ENCODE peak calls at places on chromosomes 6 and 20, in eight cellular contexts. C is heart right ventricle, L is GM12878, B is keratinocyte, Z is sigmoid colon, G is A549, K is AG04450, I is pancreas. M is an unnamed sample.

GRCh38 chr20:34998331-34998950 is 42.8 kb downstream of the MYH7B start:
- DNase-seq in L (no peak), Z (no peak), I (no peak), K (no peak), C (no peak), B (no peak), G (no peak), M (no peak)

GRCh38 chr20:63903796-63904570 is 9.1 kb downstream of the DNAJC5 start:
- DNase-seq in I (no peak), B (no peak), C (no peak), L (no peak), G (no peak), K (no peak), Z (no peak), M (no peak)

GRCh38 chr6:132962936-132963579 is 148.7 kb downstream of the RPS12 start:
- DNase-seq in C (peak), K (no peak), L (no peak), Z (no peak), B (peak), G (peak), I (peak), M (no peak)

GRCh38 chr6:163415620-163416379 is 1.3 kb downstream of the QKI start:
- DNase-seq in C (peak), K (no peak), B (no peak), G (peak), L (peak), Z (peak), I (peak), M (peak)

GRCh38 chr6:43951063-43951755 is 176.0 kb downstream of the MRPL14 start:
- DNase-seq in I (peak), G (peak), C (peak), L (no peak), K (no peak), Z (peak), B (no peak), M (no peak)

GRCh38 chr6:170438402-170438753 is 114.7 kb downstream of the PSMB1 start:
- DNase-seq in B (peak), C (peak), L (no peak), K (peak), G (peak), I (peak), Z (peak), M (peak)

GRCh38 chr6:122180132-122180531 is 219.3 kb upstream of the HSF2 start:
- DNase-seq in B (no peak), K (no peak), I (no peak), L (no peak), G (no peak), C (no peak), Z (no peak), M (no peak)

GRCh38 chr6:138824482-138825134 is 28.7 kb downstream of the ECT2L start:
- DNase-seq in L (no peak), Z (no peak), B (peak), G (no peak), I (no peak), C (no peak), K (no peak), M (no peak)

GRCh38 chr6:162032620-162033019 is 694.9 kb downstream of the PRKN start:
- DNase-seq in Z (no peak), B (no peak), G (no peak), I (no peak), C (no peak), L (no peak), K (no peak), M (no peak)

GRCh38 chr20:34874094-34874654 is 1.5 kb upstream of the GGT7 start:
- DNase-seq in G (peak), B (peak), K (peak), C (peak), L (peak), I (peak), Z (peak), M (peak)

GRCh38 chr20:41178904-41179432 is 41.6 kb downstream of the PLCG1 start:
- DNase-seq in I (peak), B (no peak), L (no peak), G (no peak), Z (no peak), K (no peak), C (peak), M (no peak)

GRCh38 chr6:124999105-124999764 is 37.0 kb downstream of the RNF217 start:
- DNase-seq in L (no peak), I (peak), B (no peak), C (no peak), G (no peak), K (no peak), Z (no peak), M (no peak)

GRCh38 chr6:14025160-14025559 is 92.4 kb upstream of the CD83 start:
- DNase-seq in Z (no peak), G (no peak), B (no peak), K (no peak), C (no peak), I (no peak), L (no peak), M (no peak)

GRCh38 chr20:63378626-63379025 is 17.5 kb upstream of the CHRNA4 start:
- DNase-seq in B (no peak), I (no peak), G (no peak), Z (no peak), C (no peak), K (no peak), L (no peak), M (no peak)

GRCh38 chr6:16737389-16737788 is 23.9 kb downstream of the ATXN1 start:
- DNase-seq in K (no peak), G (no peak), I (no peak), C (no peak), Z (no peak), L (no peak), B (no peak), M (no peak)

GRCh38 chr20:63765082-63765873 is 25.7 kb downstream of the SLC2A4RG start:
- DNase-seq in C (no peak), Z (no peak), L (no peak), B (no peak), G (no peak), K (no peak), I (no peak), M (no peak)

GRCh38 chr6:31586596-31586995 is 519 bp downstream of the LST1 start:
- DNase-seq in L (no peak), B (no peak), C (no peak), I (no peak), K (no peak), G (no peak), Z (no peak), M (no peak)

GRCh38 chr20:42688576-42688975 is 501.1 kb downstream of the PTPRT start:
- DNase-seq in Z (no peak), K (no peak), C (no peak), I (peak), L (no peak), G (no peak), B (no peak), M (no peak)

GRCh38 chr6:20879526-20879925 is 345.3 kb downstream of the CDKAL1 start:
- DNase-seq in K (no peak), Z (no peak), L (no peak), B (no peak), C (no peak), I (no peak), G (no peak), M (no peak)

GRCh38 chr6:20879121-20879520 is 344.9 kb downstream of the CDKAL1 start:
- DNase-seq in Z (no peak), C (no peak), B (no peak), G (no peak), I (no peak), L (no peak), K (no peak), M (no peak)

GRCh38 chr6:20875369-20875963 is 341.2 kb downstream of the CDKAL1 start:
- DNase-seq in K (peak), Z (no peak), I (no peak), L (no peak), B (no peak), C (no peak), G (peak), M (no peak)

GRCh38 chr6:20876016-20876415 is 341.8 kb downstream of the CDKAL1 start:
- DNase-seq in Z (no peak), B (no peak), G (peak), C (no peak), K (peak), L (no peak), I (no peak), M (no peak)

GRCh38 chr6:20877008-20877937 is 343.0 kb downstream of the CDKAL1 start:
- DNase-seq in I (peak), C (no peak), K (peak), G (peak), B (peak), Z (peak), L (peak), M (no peak)
- H3K27ac ChIP-seq in I (peak), C (no peak), K (peak), G (peak), B (peak), Z (no peak), L (peak), M (no peak)

DNA sequence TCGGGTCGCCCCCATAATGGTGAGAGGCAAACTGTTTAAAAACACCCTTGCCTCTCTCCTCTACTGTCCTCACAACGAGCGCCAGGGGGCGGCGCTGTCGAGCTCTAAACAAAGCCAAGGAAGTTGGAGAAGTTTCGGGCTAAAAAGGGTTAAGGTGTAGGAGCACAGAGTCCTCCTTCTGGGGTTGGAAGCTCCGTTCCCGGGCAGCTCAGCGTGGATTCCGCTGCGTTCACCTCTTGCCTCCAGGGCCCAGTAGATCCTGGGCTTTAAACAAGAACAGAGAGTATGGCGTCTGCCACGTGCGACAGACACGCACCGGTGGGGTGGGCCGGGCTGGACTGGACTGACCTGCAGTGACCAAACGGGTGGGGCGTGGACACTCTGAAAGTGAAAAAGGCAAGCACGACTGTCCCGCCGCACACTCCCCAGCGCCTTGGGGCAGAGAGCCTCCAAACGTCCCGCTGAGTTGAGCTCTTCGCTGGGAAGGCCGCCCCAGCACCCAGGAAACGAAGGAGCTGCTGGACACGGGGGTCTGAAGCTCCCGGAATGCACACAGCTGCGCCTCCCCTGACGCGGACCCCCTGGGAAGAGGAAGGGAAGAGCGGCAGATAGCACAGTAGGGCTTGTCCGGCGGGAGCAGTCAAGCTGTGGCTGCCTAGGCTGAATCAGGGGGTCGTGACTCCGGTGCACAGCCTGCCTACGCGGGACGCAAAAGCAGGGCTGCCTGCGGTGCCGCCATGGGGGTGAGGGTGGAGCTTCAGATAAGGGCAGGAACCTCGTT is 1.6 kb upstream of the THBD start:
- DNase-seq in Z (peak), G (peak), I (peak), C (peak), B (peak), K (peak), L (no peak), M (no peak)
- H3K27ac ChIP-seq in Z (peak), G (peak), I (no peak), C (peak), B (peak), K (no peak), L (no peak), M (no peak)

GRCh38 chr6:166554316-166554715 is 32.2 kb downstream of the RAMACL start:
- DNase-seq in K (no peak), I (no peak), Z (no peak), L (no peak), C (peak), G (no peak), B (no peak), M (no peak)

GRCh38 chr6:166555066-166555465 is 31.4 kb downstream of the RAMACL start:
- DNase-seq in L (no peak), B (no peak), K (no peak), G (no peak), C (no peak), Z (no peak), I (no peak), M (no peak)

GRCh38 chr6:166551797-166552495 is 34.5 kb downstream of the RAMACL start:
- DNase-seq in C (no peak), Z (no peak), I (no peak), G (no peak), K (no peak), L (no peak), B (no peak), M (no peak)

GRCh38 chr6:166552600-166552999 is 33.9 kb downstream of the RAMACL start:
- DNase-seq in G (no peak), Z (no peak), C (no peak), L (no peak), I (no peak), B (no peak), K (no peak), M (no peak)

GRCh38 chr6:166553563-166554271 is 32.8 kb downstream of the RAMACL start:
- DNase-seq in Z (peak), K (peak), C (peak), L (no peak), G (no peak), I (no peak), B (peak), M (no peak)
- H3K27ac ChIP-seq in Z (peak), K (peak), C (peak), L (no peak), G (no peak), I (no peak), B (peak), M (peak)

DNA sequence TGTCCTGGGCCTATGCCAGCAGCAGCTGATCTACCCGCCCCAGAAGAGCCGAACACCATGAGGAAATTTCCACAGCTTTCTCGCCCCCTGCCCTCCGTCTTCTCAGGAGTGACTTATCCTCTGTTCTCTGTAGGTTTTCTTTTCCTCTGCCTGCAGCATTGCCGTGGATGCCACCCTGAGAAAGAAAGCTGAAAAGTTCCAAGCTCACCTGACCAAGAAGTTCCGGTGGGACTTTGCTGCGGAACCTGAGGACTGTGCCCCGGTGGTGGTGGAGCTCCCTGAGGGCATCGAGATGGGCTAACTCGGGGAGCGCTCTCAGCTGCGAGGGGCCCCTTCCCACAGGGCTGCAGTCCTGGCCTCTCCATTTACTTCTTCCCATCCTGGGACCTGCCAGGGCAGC is 19.2 kb downstream of the AAR2 start:
- DNase-seq in L (no peak), I (no peak), K (no peak), B (no peak), C (no peak), G (no peak), Z (peak), M (no peak)
- H3K27ac ChIP-seq in L (no peak), I (no peak), K (no peak), B (no peak), C (no peak), G (no peak), Z (no peak), M (no peak)

GRCh38 chr20:46268131-46268611 is 40.1 kb downstream of the CDH22 start:
- DNase-seq in B (no peak), K (no peak), I (no peak), L (no peak), C (no peak), G (no peak), Z (no peak), M (peak)
- H3K27ac ChIP-seq in B (no peak), K (no peak), I (no peak), L (no peak), C (no peak), G (no peak), Z (no peak), M (no peak)

DNA sequence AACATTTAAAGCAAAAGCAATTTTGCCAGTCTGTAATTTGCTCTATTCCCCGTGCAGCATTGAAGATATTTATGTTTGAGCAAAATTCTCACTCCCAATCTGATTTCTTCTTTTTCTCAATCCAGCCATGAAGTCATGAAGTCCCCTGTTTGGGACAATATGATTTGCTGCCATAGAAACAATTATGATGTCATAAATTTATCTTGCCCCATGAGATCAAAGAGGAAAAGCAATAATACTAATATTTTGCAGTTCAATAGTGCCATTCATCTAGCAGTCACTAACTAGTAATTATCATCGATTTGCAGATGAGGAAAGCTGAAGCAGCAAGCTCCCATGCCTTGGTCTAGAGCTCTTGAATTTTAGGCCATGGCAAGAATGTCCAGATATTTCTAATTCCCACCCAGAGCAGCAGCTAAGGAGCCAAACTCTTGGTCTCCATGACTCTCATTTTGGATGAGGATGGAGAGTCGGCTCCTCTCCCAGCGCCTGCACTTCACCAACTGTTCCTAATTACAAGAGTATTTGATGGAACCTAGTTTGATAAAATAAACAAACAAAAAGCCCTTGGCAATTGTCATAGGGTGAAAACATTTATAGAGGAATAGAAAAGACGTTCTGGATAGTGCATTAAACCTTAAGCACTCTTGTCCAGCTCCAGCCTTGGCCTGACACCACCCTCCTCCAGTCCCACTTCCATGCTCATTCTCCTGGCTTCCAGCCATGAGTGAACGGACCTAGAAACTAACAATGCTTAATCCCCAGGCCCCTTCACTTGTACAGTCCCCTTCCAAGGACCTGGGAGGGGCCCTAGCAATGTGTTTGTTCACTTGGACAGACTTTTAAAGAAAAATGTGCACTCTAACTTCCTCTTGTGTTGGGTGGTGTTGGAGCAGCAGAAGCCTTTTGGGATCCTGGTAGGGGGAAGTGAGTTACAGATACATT is 49.2 kb upstream of the CCN6 start:
- DNase-seq in G (no peak), C (peak), K (no peak), L (no peak), I (no peak), B (no peak), Z (peak), M (no peak)
- H3K27ac ChIP-seq in G (no peak), C (peak), K (no peak), L (no peak), I (no peak), B (no peak), Z (peak), M (no peak)